ENCODE peak calls at places on chromosomes 12 and 14, in five cellular contexts. O, K, D, N and W are unnamed samples.

GRCh38 chr12:64323006-64323405 is 67.6 kb downstream of the C12orf56 start:
- DNase-seq in K (no peak), D (no peak), N (no peak), O (no peak), W (no peak)

GRCh38 chr12:62720661-62721330 is 214.2 kb downstream of the PPM1H start:
- DNase-seq in O (no peak), N (no peak), D (no peak), K (no peak), W (peak)

GRCh38 chr14:53532871-53533270 is 379.7 kb upstream of the DDHD1 start:
- DNase-seq in O (no peak), N (no peak), K (no peak), D (no peak), W (no peak)

GRCh38 chr12:25629341-25629740 is 76.3 kb upstream of the LMNTD1 start:
- DNase-seq in O (no peak), N (no peak), D (no peak), K (no peak), W (no peak)

GRCh38 chr12:6792522-6793201 is 3.3 kb downstream of the CD4 start:
- DNase-seq in N (no peak), D (no peak), K (no peak), O (no peak), W (peak)

GRCh38 chr14:104101086-104101621 is 15.7 kb downstream of the ASPG start:
- DNase-seq in D (no peak), K (no peak), O (no peak), N (no peak), W (no peak)

GRCh38 chr12:6974180-6974579 is 3.5 kb downstream of the EMG1 start:
- DNase-seq in D (no peak), O (no peak), K (no peak), N (no peak), W (no peak)

GRCh38 chr12:43336962-43337555 is 214.9 kb downstream of the ADAMTS20 start:
- DNase-seq in K (peak), D (no peak), N (peak), O (peak), W (peak)

GRCh38 chr12:126936181-126936851 is 1330.7 kb upstream of the TMEM132C start:
- DNase-seq in N (no peak), O (no peak), D (peak), K (no peak), W (no peak)

GRCh38 chr12:10959777-10960176 is 20.7 kb upstream of the TAS2R14 start:
- DNase-seq in K (no peak), O (no peak), D (no peak), N (no peak), W (no peak)

GRCh38 chr12:53065470-53065869 is 13.7 kb downstream of the SPRYD3 start:
- DNase-seq in N (no peak), K (no peak), O (no peak), D (no peak), W (no peak)

GRCh38 chr14:35159742-35160409 is 37.5 kb downstream of the PRORP start:
- DNase-seq in D (no peak), N (no peak), O (peak), K (no peak), W (peak)

GRCh38 chr12:101230547-101230946 is 20.5 kb upstream of the SLC5A8 start:
- DNase-seq in K (no peak), D (no peak), O (no peak), N (no peak), W (peak)

GRCh38 chr12:45232771-45233372 is 17.0 kb downstream of the ANO6 start:
- DNase-seq in D (peak), O (peak), K (peak), N (no peak), W (peak)

GRCh38 chr12:132772551-132772950 is 10.9 kb upstream of the ANKLE2 start:
- DNase-seq in D (no peak), K (no peak), N (no peak), O (no peak), W (no peak)

GRCh38 chr12:32005496-32006125 is 46.4 kb downstream of the RESF1 start:
- DNase-seq in N (no peak), K (peak), D (no peak), O (no peak), W (no peak)

GRCh38 chr12:110252716-110253115 is 28.3 kb upstream of the ATP2A2 start:
- DNase-seq in N (peak), K (no peak), D (no peak), O (no peak), W (no peak)

GRCh38 chr12:58930770-58931324 is 10.5 kb upstream of the LRIG3 start:
- DNase-seq in O (no peak), N (no peak), D (no peak), K (no peak), W (peak)

GRCh38 chr14:102351023-102351422 is 11.7 kb downstream of the CINP start:
- DNase-seq in K (no peak), O (no peak), N (no peak), D (no peak), W (no peak)

GRCh38 chr14:51095854-51096823 is 1.2 kb upstream of the TRIM9 start:
- DNase-seq in O (peak), N (peak), K (no peak), D (no peak), W (peak)

GRCh38 chr14:34372766-34373165 is 89.3 kb downstream of the SPTSSA start:
- DNase-seq in D (no peak), N (no peak), K (no peak), O (no peak), W (no peak)

GRCh38 chr12:22415342-22416309 is 81.1 kb upstream of the ST8SIA1 start:
- DNase-seq in N (no peak), K (no peak), D (no peak), O (no peak), W (no peak)

GRCh38 chr12:52041695-52042123 is 9.5 kb upstream of the NR4A1 start:
- DNase-seq in K (peak), O (no peak), D (no peak), N (no peak), W (peak)

GRCh38 chr12:118290130-118290529 is 82.6 kb downstream of the TAOK3 start:
- DNase-seq in K (no peak), N (no peak), D (no peak), O (no peak), W (peak)

GRCh38 chr12:11577658-11578260 is 71.7 kb upstream of the ETV6 start:
- DNase-seq in O (no peak), K (no peak), D (no peak), N (no peak), W (peak)

GRCh38 chr12:93979189-93979588 is 169.2 kb upstream of the PLXNC1 start:
- DNase-seq in N (no peak), D (peak), K (no peak), O (no peak), W (peak)

GRCh38 chr14:101219896-101220703 is 316.6 kb upstream of the RTL1 start:
- DNase-seq in D (no peak), N (no peak), K (no peak), O (no peak), W (no peak)

GRCh38 chr14:91872517-91873470 is 5.5 kb upstream of the TC2N start:
- DNase-seq in D (no peak), N (no peak), O (peak), K (no peak), W (peak)

GRCh38 chr12:97038859-97039258 is 131.8 kb downstream of the NEDD1 start:
- DNase-seq in N (no peak), D (no peak), K (no peak), O (no peak), W (no peak)

GRCh38 chr12:8827551-8828347 is 5.3 kb downstream of the A2ML1 start:
- DNase-seq in N (no peak), K (no peak), O (no peak), D (no peak), W (no peak)

GRCh38 chr14:70782361-70782760 is 27.0 kb downstream of the MAP3K9 start:
- DNase-seq in N (no peak), D (no peak), K (no peak), O (no peak), W (peak)
- TF ChIP-seq RCOR1 in N (no peak), D (no peak), K (no peak), O (no peak), W (no peak)

GRCh38 chr12:70812124-70812523 is 108.4 kb downstream of the PTPRR start:
- DNase-seq in N (no peak), K (no peak), D (no peak), O (no peak), W (no peak)
- TF ChIP-seq RCOR1 in N (no peak), K (no peak), D (no peak), O (no peak), W (no peak)

GRCh38 chr14:90454041-90455000 is 57.5 kb downstream of the CALM1 start:
- DNase-seq in O (peak), N (peak), D (no peak), K (peak), W (peak)
- TF ChIP-seq RCOR1 in O (no peak), N (no peak), D (no peak), K (no peak), W (no peak)

GRCh38 chr12:105499223-105499622 is 168.7 kb downstream of the C12orf75 start:
- DNase-seq in D (no peak), O (no peak), N (no peak), K (no peak), W (no peak)
- TF ChIP-seq RCOR1 in D (no peak), O (no peak), N (no peak), K (no peak), W (no peak)

DNA sequence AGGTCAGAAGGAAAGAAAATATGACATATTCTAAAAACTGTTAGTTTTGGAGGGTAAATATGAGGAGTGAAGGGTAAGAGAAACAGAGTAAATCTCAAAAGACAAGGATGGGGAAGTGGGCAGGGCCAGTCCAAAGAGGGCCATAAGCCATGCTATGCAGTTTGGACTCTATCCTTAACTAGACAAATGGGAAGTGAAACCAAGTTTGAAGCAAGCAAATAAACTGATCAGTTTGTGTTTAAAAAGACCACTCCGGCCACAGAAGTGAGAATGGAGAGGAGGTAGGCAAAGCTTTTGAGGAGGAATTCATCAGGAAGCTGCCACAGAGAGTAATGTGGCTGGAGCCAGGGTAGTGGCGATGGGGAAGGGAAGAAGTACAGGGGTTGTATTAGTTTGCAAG is 37.5 kb upstream of the DAAM1 start:
- DNase-seq in K (no peak), D (no peak), N (no peak), O (no peak), W (no peak)
- TF ChIP-seq RCOR1 in K (no peak), D (no peak), N (no peak), O (no peak), W (no peak)

DNA sequence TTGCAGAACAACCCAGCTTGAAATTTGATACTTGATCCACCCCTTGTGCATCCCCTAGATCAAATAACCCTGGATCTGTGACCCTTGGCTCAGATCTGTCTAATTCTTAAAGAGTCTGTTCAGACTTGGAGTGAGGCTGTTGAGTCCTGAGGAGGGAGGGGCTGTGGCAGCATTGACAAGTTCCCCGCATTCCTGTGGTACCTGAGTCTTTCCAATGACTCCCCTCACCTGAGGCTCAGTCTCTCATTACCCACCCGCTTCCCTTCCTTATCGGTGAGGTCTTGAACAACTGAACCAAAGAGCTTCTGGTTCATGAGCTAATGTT is 16.1 kb upstream of the HDAC7 start:
- DNase-seq in D (no peak), K (no peak), O (no peak), N (no peak), W (no peak)
- TF ChIP-seq RCOR1 in D (no peak), K (no peak), O (no peak), N (no peak), W (no peak)

GRCh38 chr12:49873361-49873934 is 30.3 kb downstream of the FAIM2 start:
- DNase-seq in O (no peak), D (no peak), K (no peak), N (no peak), W (peak)

GRCh38 chr12:49872781-49873181 is 29.9 kb upstream of the BCDIN3D start:
- DNase-seq in K (no peak), N (no peak), D (no peak), O (no peak), W (peak)

GRCh38 chr12:49871263-49871561 is 28.3 kb upstream of the BCDIN3D start:
- DNase-seq in D (no peak), K (no peak), O (no peak), N (no peak), W (no peak)

GRCh38 chr12:49870501-49871262 is 27.8 kb upstream of the BCDIN3D start:
- DNase-seq in K (no peak), D (no peak), O (no peak), N (no peak), W (no peak)

DNA sequence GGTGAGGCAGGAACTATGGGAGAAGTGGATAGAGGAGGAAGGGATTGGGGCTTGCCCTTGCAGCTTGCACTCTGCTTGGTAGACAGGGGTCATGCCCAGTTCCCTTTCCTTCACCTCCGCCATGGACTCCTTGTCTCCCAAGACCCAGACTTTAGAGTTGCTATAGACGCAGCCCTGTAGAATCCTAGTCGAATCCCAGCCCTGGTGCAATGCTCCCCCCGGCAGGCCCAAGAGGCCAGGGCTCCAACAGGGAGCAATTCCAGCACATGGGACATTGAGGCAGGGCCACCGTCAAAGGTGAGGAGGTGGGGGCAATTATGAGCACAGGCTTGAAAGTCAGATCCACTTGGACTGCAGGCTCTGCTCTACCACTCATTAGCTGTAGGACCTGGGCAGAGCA is 29.5 kb upstream of the BCDIN3D start:
- DNase-seq in O (no peak), K (no peak), D (no peak), N (no peak), W (no peak)
- TF ChIP-seq RCOR1 in O (no peak), K (no peak), D (no peak), N (no peak), W (no peak)

GRCh38 chr12:91225316-91225715 is 42.7 kb upstream of the DCN start:
- DNase-seq in O (no peak), D (no peak), N (no peak), K (no peak), W (peak)
- TF ChIP-seq RCOR1 in O (no peak), D (no peak), N (no peak), K (no peak), W (no peak)

DNA sequence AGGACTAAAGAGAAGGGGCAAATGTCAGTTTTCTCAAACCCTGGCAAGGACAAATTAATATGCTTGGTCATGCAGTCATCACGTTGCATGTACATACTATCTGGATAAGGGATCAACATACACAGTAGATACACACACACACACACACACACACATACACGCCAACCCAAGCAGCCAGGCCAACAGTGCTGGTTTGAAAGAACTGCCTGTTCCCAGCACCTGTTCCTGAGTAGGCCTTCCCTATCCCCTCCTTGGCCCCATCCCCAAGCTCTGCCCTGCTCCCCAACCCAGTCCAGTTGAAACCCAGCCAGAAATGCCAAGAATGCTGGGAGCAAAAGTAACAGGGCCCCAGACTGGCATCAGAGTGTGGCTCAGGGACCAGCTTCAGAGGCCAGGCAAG is 4.4 kb downstream of the ITGA7 start:
- DNase-seq in O (no peak), N (no peak), D (no peak), K (no peak), W (no peak)
- TF ChIP-seq RCOR1 in O (no peak), N (no peak), D (no peak), K (no peak), W (no peak)

GRCh38 chr12:82593901-82594396 is 92.8 kb upstream of the TMTC2 start:
- DNase-seq in N (no peak), O (no peak), K (no peak), D (peak), W (no peak)
- TF ChIP-seq RCOR1 in N (no peak), O (no peak), K (no peak), D (no peak), W (no peak)